ENCODE peak calls at places on chromosomes 11 and 22, in four cellular contexts. One of them, this sample, is unnamed.

GRCh38 chr11:20008870-20009644 is 151.2 kb downstream of the DBX1 start:
- DNase-seq in fibroblast of lung: no peak
- DNase-seq in PC-9: no peak
- DNase-seq in HCT116: no peak
- DNase-seq in this sample: no peak

GRCh38 chr11:19595840-19596751 is 116.5 kb upstream of the NAV2 start:
- DNase-seq in PC-9: peak; percentile 61
- DNase-seq in fibroblast of lung: peak; percentile 85
- DNase-seq in HCT116: no peak
- DNase-seq in this sample: no peak

GRCh38 chr11:120302001-120302805 is 22.9 kb upstream of the TLCD5 start:
- DNase-seq in PC-9: peak; percentile 99
- DNase-seq in HCT116: no peak
- DNase-seq in fibroblast of lung: no peak
- DNase-seq in this sample: no peak

GRCh38 chr11:123103326-123103980 is 41.5 kb upstream of the HSPA8 start:
- DNase-seq in HCT116: peak; percentile 60
- DNase-seq in fibroblast of lung: peak; percentile 61
- DNase-seq in PC-9: peak; percentile 60
- DNase-seq in this sample: no peak

GRCh38 chr11:133830931-133831907 is 14.1 kb downstream of the SPATA19 start:
- DNase-seq in PC-9: no peak
- DNase-seq in fibroblast of lung: no peak
- DNase-seq in HCT116: no peak
- DNase-seq in this sample: no peak

GRCh38 chr11:66226111-66226510 is 42.3 kb upstream of the RAB1B start:
- DNase-seq in PC-9: no peak
- DNase-seq in fibroblast of lung: no peak
- DNase-seq in HCT116: no peak
- DNase-seq in this sample: no peak

GRCh38 chr22:41256898-41257260 is 16.1 kb upstream of the CHADL start:
- DNase-seq in fibroblast of lung: peak; percentile 34
- DNase-seq in HCT116: no peak
- DNase-seq in PC-9: no peak
- DNase-seq in this sample: no peak

GRCh38 chr11:130208241-130209127 is 48.9 kb downstream of the ST14 start:
- DNase-seq in fibroblast of lung: no peak
- DNase-seq in HCT116: no peak
- DNase-seq in PC-9: no peak
- DNase-seq in this sample: no peak

GRCh38 chr11:98568011-98568410 is 452.7 kb upstream of the CNTN5 start:
- DNase-seq in PC-9: no peak
- DNase-seq in HCT116: no peak
- DNase-seq in fibroblast of lung: peak; percentile 40
- DNase-seq in this sample: no peak

GRCh38 chr22:19496324-19496630 is 16.6 kb downstream of the CDC45 start:
- DNase-seq in fibroblast of lung: no peak
- DNase-seq in PC-9: no peak
- DNase-seq in HCT116: no peak
- DNase-seq in this sample: no peak

GRCh38 chr22:27278986-27279385 is 522.6 kb downstream of the MN1 start:
- DNase-seq in HCT116: no peak
- DNase-seq in fibroblast of lung: no peak
- DNase-seq in PC-9: peak; percentile 41
- DNase-seq in this sample: peak; percentile 15

GRCh38 chr22:50531546-50532352 is 1.9 kb upstream of the TYMP start:
- DNase-seq in PC-9: peak; percentile 69
- DNase-seq in HCT116: no peak
- DNase-seq in fibroblast of lung: peak; percentile 54
- DNase-seq in this sample: no peak

GRCh38 chr22:38924197-38924952 is 33.0 kb upstream of the APOBEC3A start:
- DNase-seq in HCT116: peak; percentile 80
- DNase-seq in fibroblast of lung: peak; percentile 94
- DNase-seq in PC-9: peak; percentile 99
- DNase-seq in this sample: no peak

GRCh38 chr22:45069925-45070324 is 60.1 kb upstream of the PHF21B start:
- DNase-seq in HCT116: no peak
- DNase-seq in fibroblast of lung: no peak
- DNase-seq in PC-9: peak; percentile 55
- DNase-seq in this sample: no peak

GRCh38 chr22:26547426-26547825 is 35.2 kb upstream of the TFIP11 start:
- DNase-seq in fibroblast of lung: peak; percentile 10
- DNase-seq in PC-9: no peak
- DNase-seq in HCT116: no peak
- DNase-seq in this sample: peak; percentile 46

GRCh38 chr11:61496602-61497400 is 11.7 kb upstream of the LRRC10B start:
- DNase-seq in fibroblast of lung: no peak
- DNase-seq in HCT116: no peak
- DNase-seq in PC-9: no peak
- DNase-seq in this sample: no peak

GRCh38 chr11:820655-821512 is 2.2 kb downstream of the PNPLA2 start:
- DNase-seq in fibroblast of lung: no peak
- DNase-seq in HCT116: no peak
- DNase-seq in PC-9: peak; percentile 81
- DNase-seq in this sample: no peak

GRCh38 chr11:3004481-3004880 is 12.4 kb upstream of the NAP1L4 start:
- DNase-seq in PC-9: no peak
- DNase-seq in HCT116: no peak
- DNase-seq in fibroblast of lung: no peak
- DNase-seq in this sample: no peak

GRCh38 chr11:6576471-6577373 is 26.7 kb downstream of the RRP8 start:
- DNase-seq in HCT116: no peak
- DNase-seq in fibroblast of lung: peak; percentile 80
- DNase-seq in PC-9: no peak
- DNase-seq in this sample: no peak

GRCh38 chr11:86737752-86738151 is 62.6 kb upstream of the PRSS23 start:
- DNase-seq in fibroblast of lung: no peak
- DNase-seq in PC-9: peak; percentile 39
- DNase-seq in HCT116: no peak
- DNase-seq in this sample: no peak

GRCh38 chr22:19811211-19811621 is 43.5 kb downstream of the GNB1L start:
- DNase-seq in fibroblast of lung: no peak
- DNase-seq in PC-9: no peak
- DNase-seq in HCT116: no peak
- DNase-seq in this sample: no peak

GRCh38 chr11:80293293-80293692 is 852.5 kb upstream of the TENM4 start:
- DNase-seq in HCT116: no peak
- DNase-seq in PC-9: no peak
- DNase-seq in fibroblast of lung: no peak
- DNase-seq in this sample: no peak

DNA sequence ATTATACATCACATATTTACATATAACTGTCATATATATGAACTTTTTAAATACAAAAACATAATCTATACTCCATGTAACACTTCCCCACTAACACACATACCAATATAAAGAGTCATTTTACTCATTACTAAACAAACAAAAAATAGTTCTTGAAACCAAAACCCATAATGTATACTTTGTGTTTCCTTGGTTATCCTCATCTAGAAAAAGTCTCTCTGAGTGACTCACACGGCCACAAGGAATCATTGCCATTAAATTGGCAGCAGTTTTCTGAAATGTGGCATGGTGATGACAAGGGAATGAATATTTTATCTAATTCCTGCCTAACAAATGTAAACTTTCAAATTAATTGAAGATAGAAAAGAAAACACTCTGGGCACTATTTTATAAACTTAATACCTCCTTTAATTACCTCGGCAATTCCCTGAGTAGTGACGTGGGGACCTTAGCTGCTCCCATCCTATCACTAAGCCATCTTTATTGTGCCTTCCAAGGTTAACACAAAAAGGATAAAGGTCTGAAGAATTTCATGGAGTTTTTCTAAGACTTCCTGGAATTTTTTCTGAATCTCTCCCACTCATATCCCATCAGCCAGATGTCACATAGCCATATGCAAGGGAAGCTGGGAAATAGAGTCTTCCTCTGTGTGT is 857.1 kb upstream of the TENM4 start:
- DNase-seq in HCT116: no peak
- DNase-seq in PC-9: peak; percentile 88
- DNase-seq in fibroblast of lung: peak; percentile 77
- DNase-seq in this sample: no peak
- H2AFZ ChIP-seq in HCT116: no peak overlapping the region
- H2AFZ ChIP-seq in PC-9: no peak overlapping the region
- H2AFZ ChIP-seq in fibroblast of lung: no peak overlapping the region
- H2AFZ ChIP-seq in this sample: no peak overlapping the region

GRCh38 chr11:94730153-94730552 is 38.0 kb upstream of the AMOTL1 start:
- DNase-seq in PC-9: no peak
- DNase-seq in fibroblast of lung: no peak
- DNase-seq in HCT116: no peak
- DNase-seq in this sample: no peak
- H3K79me2 ChIP-seq in PC-9: no peaks in the 10 kb centered on the region
- H3K79me2 ChIP-seq in fibroblast of lung: no peaks in the 10 kb centered on the region
- H3K79me2 ChIP-seq in HCT116: no peaks in the 10 kb centered on the region
- H3K79me2 ChIP-seq in this sample: peaks cover 47% of the 10 kb centered on the region

DNA sequence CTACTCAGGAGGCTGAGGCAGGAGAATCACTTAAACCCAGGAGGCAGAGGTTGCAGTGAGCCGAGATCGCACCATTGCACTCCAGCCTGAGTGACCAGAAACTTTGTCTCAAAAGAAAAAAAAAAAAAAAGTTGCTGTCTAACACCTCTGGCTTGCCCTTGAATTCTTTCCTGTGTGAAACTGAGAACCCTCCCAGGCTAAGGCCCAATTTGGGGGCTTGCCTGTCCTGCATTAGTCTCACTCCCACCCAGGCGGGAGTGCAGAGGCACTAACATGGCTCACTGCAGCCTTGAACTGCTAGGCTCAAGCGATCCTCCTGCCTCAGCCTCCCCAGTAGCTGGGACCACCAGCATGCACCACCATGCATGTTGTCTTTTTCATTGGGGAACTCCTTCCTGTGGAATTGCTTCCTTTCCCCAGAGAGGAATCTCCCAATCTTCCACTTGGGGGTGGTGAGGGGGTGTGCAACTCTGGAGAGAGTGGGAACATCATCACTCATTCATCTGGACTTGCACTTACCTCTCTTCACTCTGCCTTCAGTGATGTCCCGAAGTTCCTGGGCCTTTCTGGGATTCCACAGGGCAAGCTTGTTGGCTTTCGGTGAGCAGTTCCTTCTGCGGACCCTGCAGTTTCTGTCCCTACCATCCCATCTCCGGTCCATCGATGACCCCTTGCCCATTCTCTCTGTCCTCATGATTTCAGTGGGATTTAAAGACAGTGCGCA is 62.1 kb upstream of the CREB3L1 start:
- DNase-seq in fibroblast of lung: no peak
- DNase-seq in HCT116: no peak
- DNase-seq in PC-9: no peak
- DNase-seq in this sample: no peak
- H2AFZ ChIP-seq in fibroblast of lung: no peak overlapping the region
- H2AFZ ChIP-seq in HCT116: no peak overlapping the region
- H2AFZ ChIP-seq in PC-9: no peak overlapping the region
- H2AFZ ChIP-seq in this sample: no peak overlapping the region

GRCh38 chr22:23235425-23235824 is 55.1 kb downstream of the BCR start:
- DNase-seq in PC-9: no peak
- DNase-seq in HCT116: no peak
- DNase-seq in fibroblast of lung: no peak
- DNase-seq in this sample: no peak
- H3K79me2 ChIP-seq in PC-9: peaks cover 91% of the 10 kb centered on the region
- H3K79me2 ChIP-seq in HCT116: peaks cover 94% of the 10 kb centered on the region
- H3K79me2 ChIP-seq in fibroblast of lung: peaks cover 14% of the 10 kb centered on the region
- H3K79me2 ChIP-seq in this sample: peaks cover 93% of the 10 kb centered on the region

GRCh38 chr11:88543902-88544655 is 206.5 kb upstream of the CTSC start:
- DNase-seq in PC-9: peak; percentile 81
- DNase-seq in HCT116: peak; percentile 81
- DNase-seq in fibroblast of lung: peak; percentile 81
- DNase-seq in this sample: no peak
- H2AFZ ChIP-seq in PC-9: peak overlapping the region; percentile 2
- H2AFZ ChIP-seq in HCT116: peak overlapping the region; percentile 69
- H2AFZ ChIP-seq in fibroblast of lung: peak overlapping the region; percentile 81
- H2AFZ ChIP-seq in this sample: peak overlapping the region; percentile 70

DNA sequence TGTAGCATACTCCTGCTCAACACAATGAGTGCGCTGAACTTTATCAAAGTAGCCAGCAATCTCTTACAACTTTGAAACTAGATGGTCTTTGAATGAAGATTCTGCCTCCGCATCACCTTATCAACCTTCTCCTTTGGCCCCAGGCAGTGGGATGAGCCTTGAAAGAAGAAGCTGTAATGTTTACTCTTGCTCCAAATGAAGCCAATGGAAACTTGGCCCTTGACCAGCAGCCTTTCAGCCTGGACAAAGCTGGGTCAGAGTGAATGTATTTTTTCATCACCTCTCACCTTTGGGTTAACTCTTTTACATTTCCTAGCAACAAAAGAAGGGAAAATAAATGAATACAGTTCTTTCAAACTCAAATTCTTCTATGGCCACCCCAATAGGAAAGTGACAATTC is 359.1 kb downstream of the KCNA4 start:
- DNase-seq in PC-9: no peak
- DNase-seq in fibroblast of lung: no peak
- DNase-seq in HCT116: no peak
- DNase-seq in this sample: no peak
- H3K79me2 ChIP-seq in PC-9: no peaks in the 10 kb centered on the region
- H3K79me2 ChIP-seq in fibroblast of lung: no peaks in the 10 kb centered on the region
- H3K79me2 ChIP-seq in HCT116: no peaks in the 10 kb centered on the region
- H3K79me2 ChIP-seq in this sample: no peaks in the 10 kb centered on the region

GRCh38 chr22:17303840-17304779 is 65.2 kb upstream of the CECR2 start:
- DNase-seq in fibroblast of lung: no peak
- DNase-seq in HCT116: no peak
- DNase-seq in PC-9: no peak
- DNase-seq in this sample: no peak
- H2AFZ ChIP-seq in fibroblast of lung: no peak overlapping the region
- H2AFZ ChIP-seq in HCT116: no peak overlapping the region
- H2AFZ ChIP-seq in PC-9: no peak overlapping the region
- H2AFZ ChIP-seq in this sample: no peak overlapping the region

This sample was measured in keratinocyte.